ENCODE peak calls at places on chromosome 10, in four cellular contexts. Y is ovary, M is PC-9, G is adrenal gland. R is an unnamed sample.

GRCh38 chr10:97065128-97065527 is 120.6 kb downstream of the SLIT1 start:
- DNase-seq in Y (no peak), M (peak; percentile 47), G (no peak), R (no peak)

GRCh38 chr10:114658175-114658574 is at the start of gene ABLIM1:
- DNase-seq in Y (no peak), M (no peak), G (no peak), R (no peak)

GRCh38 chr10:44956176-44956575 is 3.4 kb upstream of the RASSF4 start:
- DNase-seq in Y (no peak), M (no peak), G (no peak), R (no peak)

GRCh38 chr10:111107023-111107422 is 30.2 kb downstream of the ADRA2A start:
- DNase-seq in Y (no peak), M (no peak), G (peak; percentile 20), R (no peak)

GRCh38 chr10:31808258-31809218 is 120.1 kb downstream of the ARHGAP12 start:
- DNase-seq in Y (no peak), M (no peak), G (peak; percentile 41), R (peak; percentile 61)

GRCh38 chr10:102153093-102153620 is 968 bp downstream of the NOLC1 start:
- DNase-seq in Y (no peak), M (no peak), G (no peak), R (no peak)

GRCh38 chr10:62907470-62908212 is 91.5 kb upstream of the EGR2 start:
- DNase-seq in Y (no peak), M (no peak), G (no peak), R (no peak)

GRCh38 chr10:89147256-89147655 is 59.9 kb downstream of the CH25H start:
- DNase-seq in Y (no peak), M (no peak), G (no peak), R (no peak)

GRCh38 chr10:125692932-125693847 is 10.2 kb upstream of the TEX36 start:
- DNase-seq in Y (no peak), M (peak; percentile 45), G (no peak), R (no peak)

GRCh38 chr10:113987805-113988204 is 55.9 kb upstream of the ADRB1 start:
- DNase-seq in Y (no peak), M (no peak), G (peak; percentile 27), R (peak; percentile 41)

GRCh38 chr10:33365871-33366411 is 31.5 kb upstream of the NRP1 start:
- DNase-seq in Y (no peak), M (peak; percentile 20), G (no peak), R (no peak)

GRCh38 chr10:32105782-32106382 is 49.7 kb upstream of the KIF5B start:
- DNase-seq in Y (no peak), M (no peak), G (no peak), R (no peak)

GRCh38 chr10:44389150-44389549 is 4.3 kb upstream of the CXCL12 start:
- DNase-seq in Y (no peak), M (no peak), G (peak; percentile 54), R (peak; percentile 27)

GRCh38 chr10:131991726-131992125 is 10.0 kb upstream of the BNIP3 start:
- DNase-seq in Y (no peak), M (no peak), G (no peak), R (no peak)

GRCh38 chr10:61933857-61934559 is 32.5 kb downstream of the ARID5B start:
- DNase-seq in Y (no peak), M (no peak), G (no peak), R (no peak)

DNA sequence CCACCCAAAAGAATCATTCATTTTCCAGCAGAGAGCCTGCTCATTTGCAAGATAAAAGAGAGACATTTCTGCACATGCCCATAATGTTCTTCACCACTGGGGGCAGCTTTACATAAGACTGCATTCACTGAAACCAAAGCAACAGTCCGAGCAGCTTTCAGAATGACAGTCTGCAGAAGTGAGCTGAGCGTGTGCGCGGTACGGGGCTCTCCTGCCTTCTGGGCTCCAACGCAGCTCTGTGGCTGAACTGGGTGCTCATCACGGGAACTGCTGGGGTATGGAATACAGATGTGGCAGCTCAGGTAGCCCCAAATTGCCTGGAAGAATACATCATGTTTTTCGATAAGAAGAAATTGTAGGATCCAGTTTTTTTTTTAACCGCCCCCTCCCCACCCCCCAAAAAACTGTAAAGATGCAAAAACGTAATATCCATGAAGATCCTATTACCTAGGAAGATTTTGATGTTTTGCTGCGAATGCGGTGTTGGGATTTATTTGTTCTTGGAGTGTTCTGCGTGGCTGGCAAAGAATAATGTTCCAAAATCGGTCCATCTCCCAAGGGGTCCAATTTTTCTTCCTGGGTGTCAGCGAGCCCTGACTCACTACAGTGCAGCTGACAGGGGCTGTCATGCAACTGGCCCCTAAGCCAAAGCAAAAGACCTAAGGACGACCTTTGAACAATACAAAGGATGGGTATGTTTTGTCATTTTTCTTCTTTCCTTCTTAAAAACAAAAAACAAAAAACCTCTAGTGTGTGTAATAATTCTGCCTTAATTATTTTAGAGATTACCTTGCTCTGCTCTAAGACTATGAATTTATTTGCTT is at the start of gene LRRTM3:
- DNase-seq in Y (peak; percentile 54), M (peak; percentile 41), G (peak; percentile 52), R (no peak)
- TF ChIP-seq CTCF in Y (peak; percentile 28), M (peak; percentile 60), G (peak; percentile 59), R (peak; percentile 62)

GRCh38 chr10:71255817-71256660 is 43.7 kb downstream of the UNC5B start:
- DNase-seq in Y (no peak), M (peak; percentile 86), G (no peak), R (peak; percentile 73)

GRCh38 chr10:71254834-71255539 is 42.6 kb downstream of the UNC5B start:
- DNase-seq in Y (no peak), M (no peak), G (no peak), R (no peak)

GRCh38 chr10:71252195-71252594 is 39.8 kb downstream of the UNC5B start:
- DNase-seq in Y (no peak), M (peak; percentile 55), G (no peak), R (peak; percentile 6)

GRCh38 chr10:71255540-71255816 is 43.1 kb downstream of the UNC5B start:
- DNase-seq in Y (no peak), M (no peak), G (no peak), R (no peak)

GRCh38 chr10:71253981-71254818 is 41.8 kb downstream of the UNC5B start:
- DNase-seq in Y (no peak), M (no peak), G (no peak), R (no peak)
- H3K4me1 ChIP-seq in Y (peaks cover 4% of the 10 kb centered on the region), M (peaks cover 70% of the 10 kb centered on the region), G (no peaks in the 10 kb centered on the region), R (peaks cover 15% of the 10 kb centered on the region)

DNA sequence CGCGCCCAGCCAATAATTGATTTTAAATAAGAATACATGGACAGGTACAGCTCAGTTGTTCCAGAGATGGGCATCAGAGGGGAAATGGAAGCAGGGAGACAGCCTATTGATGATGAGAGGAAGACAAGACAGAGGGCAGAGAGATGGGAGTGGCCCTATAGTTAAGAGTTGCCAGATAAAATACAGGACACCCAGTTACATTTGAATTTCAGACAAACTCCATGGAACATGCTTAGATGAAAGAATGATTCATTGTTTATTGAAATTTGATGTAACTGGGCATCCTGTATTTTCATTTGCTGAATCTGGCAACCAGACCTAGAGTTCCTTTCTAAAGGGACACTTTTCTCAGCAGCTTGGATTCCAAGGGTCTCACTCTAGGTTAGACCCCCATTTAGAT is 341.1 kb downstream of the FRMD4A start:
- DNase-seq in Y (no peak), M (no peak), G (no peak), R (no peak)
- H3K27ac ChIP-seq in Y (peak overlapping the region; percentile 22), M (no peak overlapping the region), G (peak overlapping the region; percentile 54), R (peak overlapping the region; percentile 46)

GRCh38 chr10:15265558-15265957 is 97.1 kb upstream of the NMT2 start:
- DNase-seq in Y (no peak), M (no peak), G (no peak), R (no peak)

GRCh38 chr10:15263657-15264323 is 95.3 kb upstream of the NMT2 start:
- DNase-seq in Y (no peak), M (no peak), G (no peak), R (no peak)

GRCh38 chr10:15259136-15259535 is 90.6 kb upstream of the NMT2 start:
- DNase-seq in Y (no peak), M (no peak), G (no peak), R (no peak)

GRCh38 chr10:15265076-15265475 is 96.6 kb upstream of the NMT2 start:
- DNase-seq in Y (no peak), M (no peak), G (no peak), R (no peak)

DNA sequence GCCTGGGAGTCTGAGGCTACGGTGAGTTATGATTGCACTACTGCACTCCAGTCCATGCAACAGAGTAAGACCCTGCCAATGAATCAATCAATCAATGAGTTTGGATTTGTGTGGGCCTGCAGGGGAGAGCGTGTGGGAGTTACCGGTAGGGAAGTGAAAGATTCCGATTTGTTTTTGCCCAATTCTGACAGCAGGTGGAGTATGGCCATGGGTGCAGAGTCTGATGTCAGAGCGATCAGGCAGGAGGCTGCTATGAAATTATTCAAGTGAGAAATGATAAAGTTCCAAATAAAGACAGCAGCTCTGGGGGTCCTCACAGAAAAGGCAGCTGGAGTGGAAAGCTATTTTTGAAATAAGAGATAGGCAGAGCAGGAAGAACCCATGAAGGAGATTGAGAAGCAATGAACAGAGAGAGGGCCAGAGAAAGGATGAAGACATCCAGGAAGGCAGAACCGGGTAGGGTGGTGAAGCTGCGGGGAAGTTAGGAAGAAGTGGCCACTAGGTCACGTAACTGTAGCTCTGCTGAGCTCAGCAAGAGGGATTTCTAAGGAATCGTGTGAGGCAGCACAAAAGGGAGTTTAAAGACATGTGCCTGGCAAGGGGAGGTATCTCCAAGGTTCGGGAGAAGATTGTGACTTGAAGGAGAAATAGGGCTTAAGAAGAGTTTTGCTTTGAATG is 93.7 kb upstream of the NMT2 start:
- DNase-seq in Y (no peak), M (no peak), G (no peak), R (no peak)
- TF ChIP-seq CTCF in Y (no peak), M (no peak), G (no peak), R (no peak)

R was measured in psoas muscle.